ENCODE peak calls at places on chromosomes 7 and 10, in five cellular contexts. L, J, O, H and B are unnamed samples.

GRCh38 chr7:149281508-149282330 is 19.7 kb downstream of the ZNF783 start:
- DNase-seq in L (no peak), J (no peak), O (no peak), H (no peak), B (no peak)

GRCh38 chr10:70586348-70586930 is 16.1 kb downstream of the PRF1 start:
- DNase-seq in L (no peak), J (no peak), O (no peak), H (no peak), B (no peak)

GRCh38 chr10:46265981-46266505 is 20.8 kb upstream of the ANTXRL start:
- DNase-seq in L (no peak), J (no peak), O (no peak), H (no peak), B (no peak)

GRCh38 chr7:6035686-6036085 is 4.5 kb downstream of the ANKRD61 start:
- DNase-seq in L (no peak), J (no peak), O (no peak), H (no peak), B (no peak)

GRCh38 chr10:123862421-123863188 is 29.0 kb downstream of the CPXM2 start:
- DNase-seq in L (no peak), J (no peak), O (no peak), H (peak), B (no peak)

GRCh38 chr10:97805096-97805879 is 33.5 kb upstream of the SFRP5 start:
- DNase-seq in L (no peak), J (no peak), O (no peak), H (no peak), B (no peak)

GRCh38 chr10:36492590-36493510 is 632.5 kb upstream of the ANKRD30A start:
- DNase-seq in L (no peak), J (no peak), O (no peak), H (peak), B (peak)

GRCh38 chr10:24597426-24597825 is 126.3 kb downstream of the ARHGAP21 start:
- DNase-seq in L (no peak), J (no peak), O (no peak), H (no peak), B (no peak)

GRCh38 chr10:63115732-63116383 is 17.3 kb upstream of the NRBF2 start:
- DNase-seq in L (no peak), J (no peak), O (peak), H (peak), B (peak)

GRCh38 chr10:96374639-96374984 is 15.8 kb upstream of the OPALIN start:
- DNase-seq in L (no peak), J (no peak), O (no peak), H (no peak), B (no peak)

GRCh38 chr7:118305686-118306085 is 81.2 kb downstream of the ANKRD7 start:
- DNase-seq in L (no peak), J (peak), O (no peak), H (peak), B (no peak)

GRCh38 chr10:74081192-74081803 is 69.3 kb downstream of the AP3M1 start:
- DNase-seq in L (no peak), J (peak), O (peak), H (peak), B (peak)

GRCh38 chr7:140330128-140330527 is 68.2 kb downstream of the SLC37A3 start:
- DNase-seq in L (no peak), J (no peak), O (no peak), H (no peak), B (no peak)

GRCh38 chr7:95323410-95324129 is 762 bp downstream of the PON1 start:
- DNase-seq in L (no peak), J (no peak), O (no peak), H (no peak), B (no peak)

GRCh38 chr7:91710896-91711295 is 169.6 kb downstream of the MTERF1 start:
- DNase-seq in L (no peak), J (no peak), O (no peak), H (peak), B (no peak)

GRCh38 chr10:7444576-7445226 is 33.9 kb upstream of the SFMBT2 start:
- DNase-seq in L (no peak), J (no peak), O (no peak), H (no peak), B (no peak)

GRCh38 chr10:91317541-91317940 is 92.6 kb upstream of the HECTD2 start:
- DNase-seq in L (no peak), J (no peak), O (no peak), H (peak), B (peak)

GRCh38 chr7:93327006-93327633 is 95.0 kb downstream of the VPS50 start:
- DNase-seq in L (no peak), J (peak), O (no peak), H (peak), B (peak)

GRCh38 chr10:21260060-21260792 is 265.3 kb downstream of the SKIDA1 start:
- DNase-seq in L (no peak), J (no peak), O (no peak), H (peak), B (peak)

GRCh38 chr10:23294638-23295247 is 49.9 kb downstream of the C10orf67 start:
- DNase-seq in L (no peak), J (no peak), O (no peak), H (peak), B (peak)

GRCh38 chr7:85829817-85830432 is 643.1 kb upstream of the SEMA3D start:
- DNase-seq in L (no peak), J (peak), O (no peak), H (peak), B (peak)

GRCh38 chr7:87317691-87318245 is 27.7 kb upstream of the CROT start:
- DNase-seq in L (no peak), J (no peak), O (no peak), H (no peak), B (no peak)

GRCh38 chr10:61995093-61995492 is 93.6 kb downstream of the ARID5B start:
- DNase-seq in L (no peak), J (no peak), O (no peak), H (no peak), B (no peak)

GRCh38 chr7:77222819-77223218 is 23.2 kb upstream of the FGL2 start:
- DNase-seq in L (no peak), J (no peak), O (no peak), H (no peak), B (no peak)

GRCh38 chr7:276230-276835 is 13.6 kb upstream of the FOXL3 start:
- DNase-seq in L (no peak), J (no peak), O (no peak), H (no peak), B (no peak)

GRCh38 chr10:3740157-3740871 is 44.7 kb downstream of the KLF6 start:
- DNase-seq in L (no peak), J (no peak), O (no peak), H (peak), B (peak)

GRCh38 chr7:104124469-104124868 is 83.3 kb downstream of the ORC5 start:
- DNase-seq in L (no peak), J (no peak), O (no peak), H (no peak), B (no peak)

GRCh38 chr10:72258617-72259016 is 15.1 kb upstream of the DDIT4 start:
- DNase-seq in L (no peak), J (no peak), O (no peak), H (no peak), B (no peak)
- TF ChIP-seq CTCF in L (no peak), J (no peak), O (no peak), H (no peak), B (no peak)

GRCh38 chr7:46786221-46786951 is 795.5 kb downstream of the TNS3 start:
- DNase-seq in L (no peak), J (no peak), O (no peak), H (peak), B (no peak)
- TF ChIP-seq CTCF in L (peak), J (no peak), O (no peak), H (no peak), B (no peak)

DNA sequence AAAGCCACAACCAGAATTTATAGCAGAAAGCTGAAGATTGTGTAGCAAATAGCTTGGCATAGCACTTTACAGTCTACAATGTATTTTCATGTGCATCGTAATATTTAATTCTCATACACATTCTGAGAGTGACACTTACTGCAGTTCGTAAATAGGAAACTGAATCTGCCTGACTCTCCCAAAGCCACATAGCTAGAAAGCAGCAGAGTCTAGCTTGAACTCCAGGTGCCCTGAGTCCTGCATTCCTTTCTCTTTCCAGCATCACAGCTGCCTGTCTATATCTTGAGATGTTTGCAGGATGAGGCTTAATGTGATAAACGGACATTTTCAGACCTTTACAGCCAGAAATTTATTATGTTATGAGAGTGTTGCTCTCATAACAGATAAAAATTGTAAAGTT is 132.9 kb upstream of the PLXDC2 start:
- DNase-seq in L (no peak), J (no peak), O (no peak), H (no peak), B (peak)
- TF ChIP-seq CTCF in L (no peak), J (no peak), O (no peak), H (no peak), B (no peak)

GRCh38 chr10:50222199-50222598 is 29.1 kb downstream of the ASAH2 start:
- DNase-seq in L (no peak), J (no peak), O (no peak), H (no peak), B (no peak)

GRCh38 chr10:50228672-50229071 is 22.6 kb downstream of the ASAH2 start:
- DNase-seq in L (no peak), J (no peak), O (no peak), H (no peak), B (no peak)

GRCh38 chr10:50221470-50221869 is 29.8 kb downstream of the ASAH2 start:
- DNase-seq in L (no peak), J (no peak), O (no peak), H (no peak), B (no peak)

GRCh38 chr10:50226610-50227009 is 24.7 kb downstream of the ASAH2 start:
- DNase-seq in L (no peak), J (no peak), O (no peak), H (no peak), B (no peak)

GRCh38 chr10:50224330-50224952 is 26.9 kb downstream of the ASAH2 start:
- DNase-seq in L (no peak), J (peak), O (no peak), H (peak), B (peak)
- TF ChIP-seq CTCF in L (peak), J (peak), O (peak), H (peak), B (peak)